ENCODE peak calls at places on chromosomes 16 and 17, in nine cellular contexts. One of them, this sample, is unnamed.

GRCh38 chr17:74417178-74418045 is 14.5 kb upstream of the GPRC5C start:
- DNase-seq in IMR-90: no peak
- DNase-seq in dorsolateral prefrontal cortex: no peak
- DNase-seq in SK-N-SH: no peak
- DNase-seq in left ventricle myocardium inferior: no peak
- DNase-seq in tibial nerve: no peak
- DNase-seq in mammary epithelial cell: peak; percentile 81
- DNase-seq in suprapubic skin: no peak
- DNase-seq in WERI-Rb-1: peak; percentile 74
- DNase-seq in this sample: no peak

GRCh38 chr17:17669851-17670232 is 11.4 kb upstream of the RAI1 start:
- DNase-seq in IMR-90: no peak
- DNase-seq in dorsolateral prefrontal cortex: no peak
- DNase-seq in SK-N-SH: no peak
- DNase-seq in left ventricle myocardium inferior: no peak
- DNase-seq in tibial nerve: no peak
- DNase-seq in mammary epithelial cell: no peak
- DNase-seq in suprapubic skin: no peak
- DNase-seq in WERI-Rb-1: no peak
- DNase-seq in this sample: no peak

GRCh38 chr16:67979955-67980678 is at the start of gene DPEP3:
- DNase-seq in IMR-90: no peak
- DNase-seq in dorsolateral prefrontal cortex: no peak
- DNase-seq in SK-N-SH: peak; percentile 52
- DNase-seq in left ventricle myocardium inferior: no peak
- DNase-seq in tibial nerve: no peak
- DNase-seq in mammary epithelial cell: no peak
- DNase-seq in suprapubic skin: peak; percentile 53
- DNase-seq in WERI-Rb-1: no peak
- DNase-seq in this sample: no peak

GRCh38 chr17:27665549-27665948 is 34.6 kb downstream of the LGALS9 start:
- DNase-seq in IMR-90: no peak
- DNase-seq in dorsolateral prefrontal cortex: no peak
- DNase-seq in SK-N-SH: no peak
- DNase-seq in left ventricle myocardium inferior: no peak
- DNase-seq in tibial nerve: no peak
- DNase-seq in mammary epithelial cell: no peak
- DNase-seq in suprapubic skin: no peak
- DNase-seq in WERI-Rb-1: no peak
- DNase-seq in this sample: no peak

GRCh38 chr17:57419940-57420522 is 163.7 kb downstream of the MSI2 start:
- DNase-seq in IMR-90: no peak
- DNase-seq in dorsolateral prefrontal cortex: no peak
- DNase-seq in SK-N-SH: no peak
- DNase-seq in left ventricle myocardium inferior: no peak
- DNase-seq in tibial nerve: no peak
- DNase-seq in mammary epithelial cell: no peak
- DNase-seq in suprapubic skin: no peak
- DNase-seq in WERI-Rb-1: no peak
- DNase-seq in this sample: no peak

GRCh38 chr16:79316004-79316458 is 284.5 kb downstream of the MAF start:
- DNase-seq in IMR-90: no peak
- DNase-seq in dorsolateral prefrontal cortex: no peak
- DNase-seq in SK-N-SH: no peak
- DNase-seq in left ventricle myocardium inferior: no peak
- DNase-seq in tibial nerve: no peak
- DNase-seq in mammary epithelial cell: no peak
- DNase-seq in suprapubic skin: no peak
- DNase-seq in WERI-Rb-1: no peak
- DNase-seq in this sample: no peak

GRCh38 chr17:70254735-70255460 is 85.6 kb downstream of the KCNJ2 start:
- DNase-seq in IMR-90: peak; percentile 54
- DNase-seq in dorsolateral prefrontal cortex: no peak
- DNase-seq in SK-N-SH: no peak
- DNase-seq in left ventricle myocardium inferior: no peak
- DNase-seq in tibial nerve: no peak
- DNase-seq in mammary epithelial cell: peak; percentile 10
- DNase-seq in suprapubic skin: no peak
- DNase-seq in WERI-Rb-1: no peak
- DNase-seq in this sample: no peak

GRCh38 chr16:27366687-27367462 is 35.1 kb upstream of the IL21R start:
- DNase-seq in IMR-90: no peak
- DNase-seq in dorsolateral prefrontal cortex: no peak
- DNase-seq in SK-N-SH: peak; percentile 21
- DNase-seq in left ventricle myocardium inferior: no peak
- DNase-seq in tibial nerve: no peak
- DNase-seq in mammary epithelial cell: no peak
- DNase-seq in suprapubic skin: no peak
- DNase-seq in WERI-Rb-1: no peak
- DNase-seq in this sample: no peak

GRCh38 chr17:75549246-75550138 is 24.0 kb downstream of the LLGL2 start:
- DNase-seq in IMR-90: no peak
- DNase-seq in dorsolateral prefrontal cortex: no peak
- DNase-seq in SK-N-SH: no peak
- DNase-seq in left ventricle myocardium inferior: no peak
- DNase-seq in tibial nerve: no peak
- DNase-seq in mammary epithelial cell: peak; percentile 71
- DNase-seq in suprapubic skin: peak; percentile 69
- DNase-seq in WERI-Rb-1: peak; percentile 9
- DNase-seq in this sample: no peak
- H3K27ac ChIP-seq in IMR-90: no peak overlapping the region
- H3K27ac ChIP-seq in dorsolateral prefrontal cortex: no peak overlapping the region
- H3K27ac ChIP-seq in SK-N-SH: no peak overlapping the region
- H3K27ac ChIP-seq in left ventricle myocardium inferior: no peak overlapping the region
- H3K27ac ChIP-seq in tibial nerve: no peak overlapping the region
- H3K27ac ChIP-seq in mammary epithelial cell: peak overlapping the region; percentile 51
- H3K27ac ChIP-seq in suprapubic skin: peak overlapping the region; percentile 91
- H3K27ac ChIP-seq in WERI-Rb-1: no peak overlapping the region
- H3K27ac ChIP-seq in this sample: no peak overlapping the region

GRCh38 chr16:30187971-30188561 is 4.7 kb downstream of the CORO1A start:
- DNase-seq in IMR-90: no peak
- DNase-seq in dorsolateral prefrontal cortex: no peak
- DNase-seq in SK-N-SH: no peak
- DNase-seq in left ventricle myocardium inferior: no peak
- DNase-seq in tibial nerve: no peak
- DNase-seq in mammary epithelial cell: no peak
- DNase-seq in suprapubic skin: no peak
- DNase-seq in WERI-Rb-1: no peak
- DNase-seq in this sample: no peak

GRCh38 chr16:30185683-30186421 is 2.5 kb downstream of the CORO1A start:
- DNase-seq in IMR-90: no peak
- DNase-seq in dorsolateral prefrontal cortex: no peak
- DNase-seq in SK-N-SH: peak; percentile 30
- DNase-seq in left ventricle myocardium inferior: peak; percentile 60
- DNase-seq in tibial nerve: no peak
- DNase-seq in mammary epithelial cell: no peak
- DNase-seq in suprapubic skin: peak; percentile 74
- DNase-seq in WERI-Rb-1: no peak
- DNase-seq in this sample: no peak

GRCh38 chr16:30186444-30186781 is 3.0 kb downstream of the CORO1A start:
- DNase-seq in IMR-90: no peak
- DNase-seq in dorsolateral prefrontal cortex: no peak
- DNase-seq in SK-N-SH: no peak
- DNase-seq in left ventricle myocardium inferior: no peak
- DNase-seq in tibial nerve: no peak
- DNase-seq in mammary epithelial cell: no peak
- DNase-seq in suprapubic skin: no peak
- DNase-seq in WERI-Rb-1: no peak
- DNase-seq in this sample: no peak

GRCh38 chr16:30186782-30187555 is 3.6 kb downstream of the CORO1A start:
- DNase-seq in IMR-90: no peak
- DNase-seq in dorsolateral prefrontal cortex: no peak
- DNase-seq in SK-N-SH: peak; percentile 45
- DNase-seq in left ventricle myocardium inferior: peak; percentile 75
- DNase-seq in tibial nerve: peak; percentile 41
- DNase-seq in mammary epithelial cell: peak; percentile 26
- DNase-seq in suprapubic skin: peak; percentile 85
- DNase-seq in WERI-Rb-1: peak; percentile 65
- DNase-seq in this sample: no peak

DNA sequence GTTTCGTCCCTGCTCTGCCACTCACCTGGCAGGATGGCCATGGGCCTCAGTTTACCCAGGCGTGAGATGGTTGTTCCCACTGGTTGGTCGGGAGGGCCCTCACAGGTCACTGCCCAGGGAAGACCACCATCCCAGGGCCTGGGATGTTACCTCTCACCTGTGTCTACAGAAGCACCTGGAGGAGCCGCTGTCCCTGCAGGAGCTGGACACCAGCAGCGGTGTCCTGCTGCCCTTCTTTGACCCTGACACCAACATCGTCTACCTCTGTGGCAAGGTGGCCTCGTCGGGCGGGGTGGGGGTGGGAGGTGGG is 4.1 kb downstream of the CORO1A start:
- DNase-seq in IMR-90: no peak
- DNase-seq in dorsolateral prefrontal cortex: no peak
- DNase-seq in SK-N-SH: no peak
- DNase-seq in left ventricle myocardium inferior: no peak
- DNase-seq in tibial nerve: no peak
- DNase-seq in mammary epithelial cell: no peak
- DNase-seq in suprapubic skin: no peak
- DNase-seq in WERI-Rb-1: no peak
- DNase-seq in this sample: no peak
- TF ChIP-seq CTCF in IMR-90: no peak
- TF ChIP-seq CTCF in dorsolateral prefrontal cortex: no peak
- TF ChIP-seq CTCF in SK-N-SH: no peak
- TF ChIP-seq CTCF in left ventricle myocardium inferior: no peak
- TF ChIP-seq CTCF in tibial nerve: no peak
- TF ChIP-seq CTCF in mammary epithelial cell: no peak
- TF ChIP-seq CTCF in suprapubic skin: no peak
- TF ChIP-seq CTCF in WERI-Rb-1: no peak
- TF ChIP-seq CTCF in this sample: no peak

GRCh38 chr17:78355045-78355641 is 4.7 kb downstream of the SOCS3 start:
- DNase-seq in IMR-90: no peak
- DNase-seq in dorsolateral prefrontal cortex: no peak
- DNase-seq in SK-N-SH: no peak
- DNase-seq in left ventricle myocardium inferior: no peak
- DNase-seq in tibial nerve: no peak
- DNase-seq in mammary epithelial cell: no peak
- DNase-seq in suprapubic skin: no peak
- DNase-seq in WERI-Rb-1: no peak
- DNase-seq in this sample: no peak

GRCh38 chr17:78357687-78358537 is 2.0 kb downstream of the SOCS3 start:
- DNase-seq in IMR-90: no peak
- DNase-seq in dorsolateral prefrontal cortex: no peak
- DNase-seq in SK-N-SH: no peak
- DNase-seq in left ventricle myocardium inferior: no peak
- DNase-seq in tibial nerve: no peak
- DNase-seq in mammary epithelial cell: no peak
- DNase-seq in suprapubic skin: no peak
- DNase-seq in WERI-Rb-1: no peak
- DNase-seq in this sample: no peak

GRCh38 chr17:78357177-78357586 is 2.7 kb downstream of the SOCS3 start:
- DNase-seq in IMR-90: peak; percentile 80
- DNase-seq in dorsolateral prefrontal cortex: no peak
- DNase-seq in SK-N-SH: peak; percentile 72
- DNase-seq in left ventricle myocardium inferior: peak; percentile 58
- DNase-seq in tibial nerve: no peak
- DNase-seq in mammary epithelial cell: no peak
- DNase-seq in suprapubic skin: peak; percentile 74
- DNase-seq in WERI-Rb-1: no peak
- DNase-seq in this sample: no peak

GRCh38 chr17:78355701-78356100 is 4.2 kb downstream of the SOCS3 start:
- DNase-seq in IMR-90: peak; percentile 28
- DNase-seq in dorsolateral prefrontal cortex: no peak
- DNase-seq in SK-N-SH: no peak
- DNase-seq in left ventricle myocardium inferior: no peak
- DNase-seq in tibial nerve: no peak
- DNase-seq in mammary epithelial cell: no peak
- DNase-seq in suprapubic skin: no peak
- DNase-seq in WERI-Rb-1: no peak
- DNase-seq in this sample: no peak

DNA sequence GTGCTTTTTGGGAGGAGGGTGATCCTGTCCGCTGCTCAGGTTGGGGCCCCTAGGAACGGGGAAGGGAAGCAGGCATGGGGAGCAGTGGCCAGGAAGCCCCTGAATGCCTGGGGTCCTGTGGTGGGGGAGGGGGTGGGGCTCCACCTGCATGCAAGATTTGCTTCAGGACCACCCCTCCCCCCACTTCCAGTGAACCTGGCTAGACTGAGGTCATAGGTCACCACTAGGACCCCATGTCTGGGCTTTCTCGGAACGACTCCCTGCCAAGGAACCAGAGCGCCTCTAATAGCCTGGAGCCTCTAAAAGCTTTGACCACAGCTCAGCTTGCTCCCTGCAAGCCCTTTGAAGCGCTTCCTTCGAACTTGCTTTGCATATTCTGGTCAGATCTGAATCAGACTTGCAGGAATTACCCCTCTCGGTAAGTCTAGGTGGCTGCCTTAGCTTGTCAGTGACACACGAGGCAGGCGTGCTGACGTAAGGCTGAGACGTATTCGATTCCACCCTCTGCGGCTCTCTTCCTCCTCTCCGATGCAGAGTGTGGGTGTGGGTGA is 3.6 kb downstream of the SOCS3 start:
- DNase-seq in IMR-90: peak; percentile 98
- DNase-seq in dorsolateral prefrontal cortex: no peak
- DNase-seq in SK-N-SH: no peak
- DNase-seq in left ventricle myocardium inferior: no peak
- DNase-seq in tibial nerve: no peak
- DNase-seq in mammary epithelial cell: peak; percentile 98
- DNase-seq in suprapubic skin: no peak
- DNase-seq in WERI-Rb-1: no peak
- DNase-seq in this sample: peak; percentile 78
- H3K4me3 ChIP-seq in IMR-90: peak overlapping the region; percentile 4
- H3K4me3 ChIP-seq in dorsolateral prefrontal cortex: peak overlapping the region; percentile 78
- H3K4me3 ChIP-seq in SK-N-SH: no peak overlapping the region
- H3K4me3 ChIP-seq in left ventricle myocardium inferior: peak overlapping the region; percentile 85
- H3K4me3 ChIP-seq in tibial nerve: no peak overlapping the region
- H3K4me3 ChIP-seq in mammary epithelial cell: no peak overlapping the region
- H3K4me3 ChIP-seq in suprapubic skin: peak overlapping the region; percentile 91
- H3K4me3 ChIP-seq in WERI-Rb-1: no peak overlapping the region
- H3K4me3 ChIP-seq in this sample: peak overlapping the region; percentile 87

GRCh38 chr16:660459-661183 is 7.3 kb upstream of the RHOT2 start:
- DNase-seq in IMR-90: peak; percentile 77
- DNase-seq in dorsolateral prefrontal cortex: peak; percentile 89
- DNase-seq in SK-N-SH: peak; percentile 98
- DNase-seq in left ventricle myocardium inferior: peak; percentile 90
- DNase-seq in tibial nerve: peak; percentile 87
- DNase-seq in mammary epithelial cell: peak; percentile 51
- DNase-seq in suprapubic skin: peak; percentile 93
- DNase-seq in WERI-Rb-1: peak; percentile 93
- DNase-seq in this sample: peak; percentile 55

GRCh38 chr16:659618-660017 is 8.3 kb upstream of the RHOT2 start:
- DNase-seq in IMR-90: no peak
- DNase-seq in dorsolateral prefrontal cortex: no peak
- DNase-seq in SK-N-SH: no peak
- DNase-seq in left ventricle myocardium inferior: no peak
- DNase-seq in tibial nerve: no peak
- DNase-seq in mammary epithelial cell: no peak
- DNase-seq in suprapubic skin: no peak
- DNase-seq in WERI-Rb-1: no peak
- DNase-seq in this sample: no peak

GRCh38 chr16:658679-659571 is 9.0 kb upstream of the RHOT2 start:
- DNase-seq in IMR-90: no peak
- DNase-seq in dorsolateral prefrontal cortex: no peak
- DNase-seq in SK-N-SH: peak; percentile 56
- DNase-seq in left ventricle myocardium inferior: no peak
- DNase-seq in tibial nerve: no peak
- DNase-seq in mammary epithelial cell: no peak
- DNase-seq in suprapubic skin: no peak
- DNase-seq in WERI-Rb-1: no peak
- DNase-seq in this sample: no peak

GRCh38 chr16:661184-661821 is 6.6 kb upstream of the RHOT2 start:
- DNase-seq in IMR-90: no peak
- DNase-seq in dorsolateral prefrontal cortex: no peak
- DNase-seq in SK-N-SH: no peak
- DNase-seq in left ventricle myocardium inferior: no peak
- DNase-seq in tibial nerve: no peak
- DNase-seq in mammary epithelial cell: no peak
- DNase-seq in suprapubic skin: no peak
- DNase-seq in WERI-Rb-1: no peak
- DNase-seq in this sample: no peak

GRCh38 chr16:660132-660458 is 7.8 kb upstream of the RHOT2 start:
- DNase-seq in IMR-90: no peak
- DNase-seq in dorsolateral prefrontal cortex: no peak
- DNase-seq in SK-N-SH: no peak
- DNase-seq in left ventricle myocardium inferior: no peak
- DNase-seq in tibial nerve: no peak
- DNase-seq in mammary epithelial cell: no peak
- DNase-seq in suprapubic skin: no peak
- DNase-seq in WERI-Rb-1: no peak
- DNase-seq in this sample: no peak
- H3K27ac ChIP-seq in IMR-90: no peak overlapping the region
- H3K27ac ChIP-seq in dorsolateral prefrontal cortex: peak overlapping the region; percentile 81
- H3K27ac ChIP-seq in SK-N-SH: peak overlapping the region; percentile 45
- H3K27ac ChIP-seq in left ventricle myocardium inferior: peak overlapping the region; percentile 69
- H3K27ac ChIP-seq in tibial nerve: no peak overlapping the region
- H3K27ac ChIP-seq in mammary epithelial cell: no peak overlapping the region
- H3K27ac ChIP-seq in suprapubic skin: no peak overlapping the region
- H3K27ac ChIP-seq in WERI-Rb-1: peak overlapping the region; percentile 60
- H3K27ac ChIP-seq in this sample: no peak overlapping the region

This sample was measured in AG04450.